ENCODE peak calls at places on chromosomes 6 and 20, in seven cellular contexts. C is breast epithelium, I is PC-3, H is ovary, M is MM.1S, O is sigmoid colon, G is testis. J is an unnamed sample.

GRCh38 chr6:1524040-1524480 is 85.7 kb upstream of the FOXC1 start:
- DNase-seq in C (peak), I (no peak), H (peak), M (peak), O (no peak), G (peak), J (peak)

GRCh38 chr6:89368107-89368506 is 15.6 kb upstream of the UBE2J1 start:
- DNase-seq in C (no peak), I (peak), H (peak), M (peak), O (peak), G (peak), J (no peak)

GRCh38 chr20:24139846-24140245 is 151.3 kb upstream of the GGTLC1 start:
- DNase-seq in C (no peak), I (no peak), H (no peak), M (no peak), O (peak), G (no peak), J (no peak)

GRCh38 chr6:31792741-31793140 is 2.8 kb downstream of the VARS1 start:
- DNase-seq in C (no peak), I (peak), H (no peak), M (no peak), O (no peak), G (no peak), J (no peak)

GRCh38 chr6:12656841-12657435 is 59.6 kb upstream of the PHACTR1 start:
- DNase-seq in C (no peak), I (no peak), H (no peak), M (no peak), O (no peak), G (no peak), J (no peak)

GRCh38 chr20:45835230-45836224 is 1.9 kb downstream of the SNX21 start:
- DNase-seq in C (no peak), I (peak), H (no peak), M (no peak), O (peak), G (peak), J (no peak)

GRCh38 chr6:140809694-140810101 is 1323.0 kb upstream of the GJE1 start:
- DNase-seq in C (no peak), I (no peak), H (no peak), M (peak), O (no peak), G (no peak), J (no peak)

GRCh38 chr6:35319346-35320030 is 21.9 kb downstream of the DEF6 start:
- DNase-seq in C (no peak), I (no peak), H (no peak), M (no peak), O (no peak), G (no peak), J (no peak)

GRCh38 chr6:74964871-74965441 is 240.9 kb downstream of the COL12A1 start:
- DNase-seq in C (no peak), I (no peak), H (no peak), M (no peak), O (no peak), G (no peak), J (no peak)

GRCh38 chr20:1328680-1329330 is at the start of gene SDCBP2:
- DNase-seq in C (no peak), I (peak), H (no peak), M (no peak), O (peak), G (peak), J (peak)

GRCh38 chr20:36181934-36182603 is 27.5 kb downstream of the EPB41L1 start:
- DNase-seq in C (no peak), I (no peak), H (no peak), M (no peak), O (no peak), G (no peak), J (no peak)

GRCh38 chr20:24782801-24783630 is 166.1 kb upstream of the CST7 start:
- DNase-seq in C (no peak), I (peak), H (no peak), M (no peak), O (peak), G (no peak), J (no peak)

GRCh38 chr20:1341561-1342265 is 12.8 kb upstream of the SDCBP2 start:
- DNase-seq in C (no peak), I (peak), H (no peak), M (no peak), O (no peak), G (no peak), J (no peak)

GRCh38 chr6:100210138-100210872 is 216.3 kb upstream of the MCHR2 start:
- DNase-seq in C (no peak), I (no peak), H (no peak), M (no peak), O (no peak), G (no peak), J (no peak)

GRCh38 chr6:99347804-99348203 is 1.7 kb downstream of the FAXC start:
- DNase-seq in C (no peak), I (no peak), H (no peak), M (no peak), O (no peak), G (no peak), J (no peak)

GRCh38 chr20:59818911-59819310 is 114.5 kb downstream of the SYCP2 start:
- DNase-seq in C (peak), I (no peak), H (no peak), M (no peak), O (no peak), G (no peak), J (no peak)

GRCh38 chr6:38973178-38974057 is 75.2 kb upstream of the GLP1R start:
- DNase-seq in C (no peak), I (peak), H (no peak), M (peak), O (no peak), G (peak), J (peak)

GRCh38 chr6:162421004-162421403 is 306.6 kb downstream of the PRKN start:
- DNase-seq in C (no peak), I (no peak), H (no peak), M (no peak), O (no peak), G (no peak), J (no peak)

GRCh38 chr20:5001174-5002076 is at the start of gene SLC23A2:
- DNase-seq in C (no peak), I (peak), H (peak), M (peak), O (peak), G (peak), J (no peak)

GRCh38 chr6:14910692-14911547 is 334.9 kb upstream of the JARID2 start:
- DNase-seq in C (no peak), I (no peak), H (no peak), M (no peak), O (peak), G (no peak), J (no peak)

GRCh38 chr6:148329568-148330299 is 12.9 kb upstream of the SASH1 start:
- DNase-seq in C (no peak), I (peak), H (no peak), M (no peak), O (no peak), G (no peak), J (no peak)

GRCh38 chr20:54848984-54849538 is 373.7 kb downstream of the DOK5 start:
- DNase-seq in C (no peak), I (no peak), H (no peak), M (no peak), O (no peak), G (no peak), J (no peak)
- H3K4me3 ChIP-seq in C (no peak), I (no peak), H (no peak), M (no peak), O (no peak), G (no peak), J (no peak)

GRCh38 chr6:3228046-3228671 is 706 bp upstream of the TUBB2B start:
- DNase-seq in C (no peak), I (no peak), H (peak), M (peak), O (no peak), G (no peak), J (no peak)
- TF ChIP-seq CTCF in C (no peak), I (no peak), H (no peak), M (no peak), O (no peak), G (no peak), J (no peak)

GRCh38 chr6:27290065-27290849 is 21.8 kb downstream of the POM121L2 start:
- DNase-seq in C (no peak), I (no peak), H (no peak), M (no peak), O (no peak), G (no peak), J (peak)
- H3K4me3 ChIP-seq in C (no peak), I (no peak), H (no peak), M (no peak), O (no peak), G (no peak), J (peak)

DNA sequence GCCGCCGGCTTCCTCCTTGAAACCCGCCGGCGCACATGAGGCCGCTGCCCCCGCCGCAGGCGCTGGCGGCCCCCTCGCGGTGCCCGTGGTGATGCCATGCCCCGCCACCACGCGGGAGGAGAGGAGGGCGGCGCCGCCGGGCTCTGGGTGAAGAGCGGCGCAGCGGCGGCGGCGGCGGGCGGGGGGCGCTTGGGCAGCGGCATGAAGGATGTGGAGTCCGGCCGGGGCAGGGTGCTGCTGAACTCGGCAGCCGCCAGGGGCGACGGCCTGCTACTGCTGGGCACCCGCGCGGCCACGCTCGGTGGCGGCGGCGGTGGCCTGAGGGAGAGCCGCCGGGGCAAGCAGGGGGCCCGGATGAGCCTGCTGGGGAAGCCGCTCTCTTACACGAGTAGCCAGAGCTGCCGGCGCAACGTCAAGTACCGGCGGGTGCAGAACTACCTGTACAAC is 253 bp downstream of the KCNQ5 start:
- DNase-seq in C (no peak), I (no peak), H (peak), M (peak), O (no peak), G (peak), J (no peak)
- TF ChIP-seq CTCF in C (no peak), I (no peak), H (no peak), M (no peak), O (no peak), G (no peak), J (peak)

GRCh38 chr6:137227872-137228302 is 8.7 kb upstream of the IFNGR1 start:
- DNase-seq in C (no peak), I (no peak), H (no peak), M (peak), O (no peak), G (no peak), J (no peak)
- H3K4me3 ChIP-seq in C (no peak), I (no peak), H (no peak), M (no peak), O (no peak), G (no peak), J (no peak)

GRCh38 chr6:153002613-153003293 is at the start of gene MTRF1L:
- DNase-seq in C (peak), I (peak), H (peak), M (peak), O (peak), G (peak), J (peak)
- TF ChIP-seq CTCF in C (no peak), I (no peak), H (no peak), M (no peak), O (no peak), G (no peak), J (no peak)

J was measured in LNCaP clone FGC.